ENCODE peak calls at places on chromosomes 2 and 18, in five cellular contexts. B is heart left ventricle, F is HTR-8/SVneo, P is iris pigment epithelial cell, N is hippocampal formation. Y is an unnamed sample.

GRCh38 chr18:54879691-54880090 is 51.4 kb downstream of the RAB27B start:
- DNase-seq in P (no peak), B (no peak), N (no peak), F (no peak), Y (no peak)

GRCh38 chr18:39647627-39648502 is 2082.3 kb upstream of the CELF4 start:
- DNase-seq in B (no peak), F (peak), N (no peak), P (peak), Y (no peak)

GRCh38 chr18:6057604-6058003 is 162.3 kb upstream of the TMEM200C start:
- DNase-seq in F (no peak), P (peak), N (no peak), B (no peak), Y (no peak)

GRCh38 chr2:127371037-127371436 is 16.7 kb downstream of the MAP3K2 start:
- DNase-seq in P (no peak), B (no peak), N (no peak), F (no peak), Y (no peak)

GRCh38 chr2:240636563-240637115 is 11.4 kb downstream of the GPR35 start:
- DNase-seq in N (no peak), B (peak), P (no peak), F (no peak), Y (peak)

GRCh38 chr2:16635796-16636699 is 29.6 kb downstream of the CYRIA start:
- DNase-seq in F (no peak), P (peak), N (peak), B (no peak), Y (no peak)

GRCh38 chr2:105321875-105322646 is 7.5 kb downstream of the TGFBRAP1 start:
- DNase-seq in N (no peak), B (no peak), F (no peak), P (peak), Y (no peak)

GRCh38 chr2:209351636-209352035 is 72.2 kb upstream of the MAP2 start:
- DNase-seq in B (no peak), P (no peak), N (no peak), F (peak), Y (no peak)

GRCh38 chr18:41378628-41379027 is 576.4 kb upstream of the PIK3C3 start:
- DNase-seq in F (peak), P (peak), N (no peak), B (no peak), Y (no peak)

GRCh38 chr18:55763298-55763697 is 175.3 kb upstream of the TCF4 start:
- DNase-seq in P (peak), N (no peak), B (no peak), F (no peak), Y (no peak)

GRCh38 chr2:230564805-230565779 is 147.6 kb upstream of the CAB39 start:
- DNase-seq in F (peak), P (peak), N (no peak), B (no peak), Y (no peak)

GRCh38 chr2:25228848-25229674 is 60.7 kb upstream of the POMC start:
- DNase-seq in P (peak), N (peak), B (peak), F (peak), Y (peak)

GRCh38 chr2:191566347-191566746 is 111.6 kb upstream of the NABP1 start:
- DNase-seq in P (peak), B (no peak), F (peak), N (peak), Y (peak)